ENCODE peak calls at places on chromosomes 6 and 20, in ten cellular contexts. One of them, this sample, is unnamed.

GRCh38 chr6:27428966-27429365 is 40.4 kb downstream of the ZNF391 start:
- DNase-seq in mesothelial cell of epicardium: no peak
- DNase-seq in choroid plexus epithelial cell: no peak
- DNase-seq in ovary: no peak
- DNase-seq in Calu3: no peak
- DNase-seq in MM.1S: no peak
- DNase-seq in endothelial cell: no peak
- DNase-seq in heart right ventricle: no peak
- DNase-seq in AG04450: no peak
- DNase-seq in stomach: no peak
- DNase-seq in this sample: no peak

GRCh38 chr20:13554076-13554475 is 84.7 kb downstream of the TASP1 start:
- DNase-seq in mesothelial cell of epicardium: no peak
- DNase-seq in choroid plexus epithelial cell: peak
- DNase-seq in ovary: no peak
- DNase-seq in Calu3: no peak
- DNase-seq in MM.1S: no peak
- DNase-seq in endothelial cell: no peak
- DNase-seq in heart right ventricle: no peak
- DNase-seq in AG04450: no peak
- DNase-seq in stomach: no peak
- DNase-seq in this sample: no peak

GRCh38 chr6:43926644-43927524 is 156.9 kb downstream of the VEGFA start:
- DNase-seq in mesothelial cell of epicardium: no peak
- DNase-seq in choroid plexus epithelial cell: peak
- DNase-seq in ovary: no peak
- DNase-seq in Calu3: peak
- DNase-seq in MM.1S: no peak
- DNase-seq in endothelial cell: no peak
- DNase-seq in heart right ventricle: no peak
- DNase-seq in AG04450: peak
- DNase-seq in stomach: peak
- DNase-seq in this sample: no peak

GRCh38 chr6:37259191-37259590 is 1.2 kb upstream of the TMEM217 start:
- DNase-seq in mesothelial cell of epicardium: no peak
- DNase-seq in choroid plexus epithelial cell: peak
- DNase-seq in ovary: no peak
- DNase-seq in Calu3: no peak
- DNase-seq in MM.1S: no peak
- DNase-seq in endothelial cell: no peak
- DNase-seq in heart right ventricle: no peak
- DNase-seq in AG04450: no peak
- DNase-seq in stomach: no peak
- DNase-seq in this sample: no peak

GRCh38 chr20:23655551-23656211 is 17.9 kb upstream of the CST3 start:
- DNase-seq in mesothelial cell of epicardium: no peak
- DNase-seq in choroid plexus epithelial cell: no peak
- DNase-seq in ovary: peak
- DNase-seq in Calu3: no peak
- DNase-seq in MM.1S: no peak
- DNase-seq in endothelial cell: no peak
- DNase-seq in heart right ventricle: peak
- DNase-seq in AG04450: no peak
- DNase-seq in stomach: no peak
- DNase-seq in this sample: no peak

GRCh38 chr6:34791164-34791841 is 580 bp upstream of the BLTP3A start:
- DNase-seq in mesothelial cell of epicardium: no peak
- DNase-seq in choroid plexus epithelial cell: peak
- DNase-seq in ovary: peak
- DNase-seq in Calu3: peak
- DNase-seq in MM.1S: peak
- DNase-seq in endothelial cell: peak
- DNase-seq in heart right ventricle: peak
- DNase-seq in AG04450: no peak
- DNase-seq in stomach: peak
- DNase-seq in this sample: peak

GRCh38 chr20:25018425-25018824 is 25.9 kb upstream of the APMAP start:
- DNase-seq in mesothelial cell of epicardium: no peak
- DNase-seq in choroid plexus epithelial cell: no peak
- DNase-seq in ovary: no peak
- DNase-seq in Calu3: no peak
- DNase-seq in MM.1S: no peak
- DNase-seq in endothelial cell: no peak
- DNase-seq in heart right ventricle: no peak
- DNase-seq in AG04450: no peak
- DNase-seq in stomach: peak
- DNase-seq in this sample: no peak

GRCh38 chr6:28443112-28443773 is at the start of gene ZSCAN23:
- DNase-seq in mesothelial cell of epicardium: peak
- DNase-seq in choroid plexus epithelial cell: peak
- DNase-seq in ovary: peak
- DNase-seq in Calu3: peak
- DNase-seq in MM.1S: peak
- DNase-seq in endothelial cell: peak
- DNase-seq in heart right ventricle: peak
- DNase-seq in AG04450: peak
- DNase-seq in stomach: peak
- DNase-seq in this sample: peak

GRCh38 chr6:53205778-53206177 is 57.1 kb upstream of the GCM1 start:
- DNase-seq in mesothelial cell of epicardium: no peak
- DNase-seq in choroid plexus epithelial cell: no peak
- DNase-seq in ovary: no peak
- DNase-seq in Calu3: no peak
- DNase-seq in MM.1S: no peak
- DNase-seq in endothelial cell: no peak
- DNase-seq in heart right ventricle: no peak
- DNase-seq in AG04450: no peak
- DNase-seq in stomach: no peak
- DNase-seq in this sample: no peak

GRCh38 chr6:39980839-39981580 is 46.7 kb upstream of the MOCS1 start:
- DNase-seq in mesothelial cell of epicardium: no peak
- DNase-seq in choroid plexus epithelial cell: peak
- DNase-seq in ovary: no peak
- DNase-seq in Calu3: peak
- DNase-seq in MM.1S: peak
- DNase-seq in endothelial cell: peak
- DNase-seq in heart right ventricle: peak
- DNase-seq in AG04450: no peak
- DNase-seq in stomach: no peak
- DNase-seq in this sample: peak

GRCh38 chr6:29763491-29764289 is 40.5 kb downstream of the HLA-F start:
- DNase-seq in mesothelial cell of epicardium: no peak
- DNase-seq in choroid plexus epithelial cell: peak
- DNase-seq in ovary: no peak
- DNase-seq in Calu3: no peak
- DNase-seq in MM.1S: no peak
- DNase-seq in endothelial cell: no peak
- DNase-seq in heart right ventricle: no peak
- DNase-seq in AG04450: no peak
- DNase-seq in stomach: no peak
- DNase-seq in this sample: peak

GRCh38 chr20:41121399-41121798 is 15.9 kb upstream of the PLCG1 start:
- DNase-seq in mesothelial cell of epicardium: no peak
- DNase-seq in choroid plexus epithelial cell: no peak
- DNase-seq in ovary: no peak
- DNase-seq in Calu3: no peak
- DNase-seq in MM.1S: no peak
- DNase-seq in endothelial cell: no peak
- DNase-seq in heart right ventricle: no peak
- DNase-seq in AG04450: no peak
- DNase-seq in stomach: no peak
- DNase-seq in this sample: no peak

GRCh38 chr20:62266851-62267250 is 28.5 kb downstream of the OSBPL2 start:
- DNase-seq in mesothelial cell of epicardium: no peak
- DNase-seq in choroid plexus epithelial cell: no peak
- DNase-seq in ovary: no peak
- DNase-seq in Calu3: no peak
- DNase-seq in MM.1S: no peak
- DNase-seq in endothelial cell: no peak
- DNase-seq in heart right ventricle: no peak
- DNase-seq in AG04450: no peak
- DNase-seq in stomach: no peak
- DNase-seq in this sample: no peak

GRCh38 chr6:21441386-21441785 is 152.2 kb upstream of the SOX4 start:
- DNase-seq in mesothelial cell of epicardium: no peak
- DNase-seq in choroid plexus epithelial cell: peak
- DNase-seq in ovary: no peak
- DNase-seq in Calu3: no peak
- DNase-seq in MM.1S: no peak
- DNase-seq in endothelial cell: no peak
- DNase-seq in heart right ventricle: no peak
- DNase-seq in AG04450: no peak
- DNase-seq in stomach: no peak
- DNase-seq in this sample: no peak

GRCh38 chr6:36666726-36667591 is 11.6 kb upstream of the CDKN1A start:
- DNase-seq in mesothelial cell of epicardium: no peak
- DNase-seq in choroid plexus epithelial cell: peak
- DNase-seq in ovary: peak
- DNase-seq in Calu3: peak
- DNase-seq in MM.1S: no peak
- DNase-seq in endothelial cell: peak
- DNase-seq in heart right ventricle: peak
- DNase-seq in AG04450: peak
- DNase-seq in stomach: peak
- DNase-seq in this sample: peak

GRCh38 chr20:63627700-63628245 is 872 bp upstream of the GMEB2 start:
- DNase-seq in mesothelial cell of epicardium: no peak
- DNase-seq in choroid plexus epithelial cell: no peak
- DNase-seq in ovary: no peak
- DNase-seq in Calu3: no peak
- DNase-seq in MM.1S: no peak
- DNase-seq in endothelial cell: no peak
- DNase-seq in heart right ventricle: no peak
- DNase-seq in AG04450: no peak
- DNase-seq in stomach: no peak
- DNase-seq in this sample: no peak

DNA sequence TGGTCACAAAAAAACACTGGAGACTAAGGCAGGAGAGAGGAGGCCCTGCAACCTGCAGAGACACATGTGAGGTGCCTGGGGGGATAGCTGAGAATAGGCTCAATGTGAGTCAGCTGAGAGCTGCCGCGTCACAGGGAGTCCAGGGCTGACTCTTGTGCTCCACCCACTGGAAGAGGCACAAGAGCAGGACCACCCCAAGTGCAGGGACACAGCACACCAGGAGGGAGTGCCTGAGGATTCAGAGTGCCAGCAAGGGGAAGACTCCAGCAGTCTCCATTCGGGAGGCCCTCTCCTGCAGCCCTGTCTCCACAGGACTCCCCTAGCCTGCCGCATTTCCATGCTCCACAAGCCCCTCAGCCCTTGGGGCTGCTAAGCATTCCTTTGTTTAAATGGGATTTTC is 105.5 kb downstream of the HUS1B start:
- DNase-seq in mesothelial cell of epicardium: no peak
- DNase-seq in choroid plexus epithelial cell: peak
- DNase-seq in ovary: no peak
- DNase-seq in Calu3: no peak
- DNase-seq in MM.1S: no peak
- DNase-seq in endothelial cell: no peak
- DNase-seq in heart right ventricle: no peak
- DNase-seq in AG04450: no peak
- DNase-seq in stomach: no peak
- DNase-seq in this sample: peak
- TF ChIP-seq CTCF in mesothelial cell of epicardium: no peak
- TF ChIP-seq CTCF in choroid plexus epithelial cell: peak
- TF ChIP-seq CTCF in ovary: no peak
- TF ChIP-seq CTCF in Calu3: no peak
- TF ChIP-seq CTCF in MM.1S: no peak
- TF ChIP-seq CTCF in endothelial cell: no peak
- TF ChIP-seq CTCF in heart right ventricle: peak
- TF ChIP-seq CTCF in AG04450: peak
- TF ChIP-seq CTCF in stomach: no peak
- TF ChIP-seq CTCF in this sample: peak

GRCh38 chr6:66435321-66435720 is 728.3 kb upstream of the EYS start:
- DNase-seq in mesothelial cell of epicardium: no peak
- DNase-seq in choroid plexus epithelial cell: no peak
- DNase-seq in ovary: no peak
- DNase-seq in Calu3: no peak
- DNase-seq in MM.1S: no peak
- DNase-seq in endothelial cell: no peak
- DNase-seq in heart right ventricle: no peak
- DNase-seq in AG04450: no peak
- DNase-seq in stomach: no peak
- DNase-seq in this sample: no peak
- TF ChIP-seq CTCF in mesothelial cell of epicardium: no peak
- TF ChIP-seq CTCF in choroid plexus epithelial cell: no peak
- TF ChIP-seq CTCF in ovary: no peak
- TF ChIP-seq CTCF in Calu3: no peak
- TF ChIP-seq CTCF in MM.1S: no peak
- TF ChIP-seq CTCF in endothelial cell: no peak
- TF ChIP-seq CTCF in heart right ventricle: no peak
- TF ChIP-seq CTCF in AG04450: no peak
- TF ChIP-seq CTCF in stomach: no peak
- TF ChIP-seq CTCF in this sample: no peak

DNA sequence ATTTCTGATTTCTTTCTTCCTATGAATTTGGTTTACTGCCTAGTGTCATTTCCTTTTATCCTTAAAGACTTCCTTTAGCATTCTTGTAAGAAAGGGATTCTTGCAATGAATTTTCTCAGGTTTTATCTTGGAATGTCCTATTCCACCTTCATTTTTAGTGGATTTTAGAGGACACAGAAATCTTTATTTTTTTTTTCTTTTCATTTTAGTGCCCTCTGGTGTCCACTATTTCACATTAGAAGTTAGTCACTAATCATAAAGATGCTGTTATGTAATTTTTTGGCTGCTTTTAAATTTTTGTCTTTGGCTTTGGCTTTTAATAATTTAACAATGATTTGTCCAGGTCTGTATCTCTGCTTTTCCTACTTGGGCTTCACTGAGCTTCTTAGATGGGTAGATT is 28.1 kb downstream of the LMBRD1 start:
- DNase-seq in mesothelial cell of epicardium: no peak
- DNase-seq in choroid plexus epithelial cell: peak
- DNase-seq in ovary: no peak
- DNase-seq in Calu3: no peak
- DNase-seq in MM.1S: no peak
- DNase-seq in endothelial cell: no peak
- DNase-seq in heart right ventricle: no peak
- DNase-seq in AG04450: no peak
- DNase-seq in stomach: no peak
- DNase-seq in this sample: no peak
- TF ChIP-seq CTCF in mesothelial cell of epicardium: peak
- TF ChIP-seq CTCF in choroid plexus epithelial cell: peak
- TF ChIP-seq CTCF in ovary: no peak
- TF ChIP-seq CTCF in Calu3: no peak
- TF ChIP-seq CTCF in MM.1S: peak
- TF ChIP-seq CTCF in endothelial cell: peak
- TF ChIP-seq CTCF in heart right ventricle: no peak
- TF ChIP-seq CTCF in AG04450: peak
- TF ChIP-seq CTCF in stomach: no peak
- TF ChIP-seq CTCF in this sample: no peak

DNA sequence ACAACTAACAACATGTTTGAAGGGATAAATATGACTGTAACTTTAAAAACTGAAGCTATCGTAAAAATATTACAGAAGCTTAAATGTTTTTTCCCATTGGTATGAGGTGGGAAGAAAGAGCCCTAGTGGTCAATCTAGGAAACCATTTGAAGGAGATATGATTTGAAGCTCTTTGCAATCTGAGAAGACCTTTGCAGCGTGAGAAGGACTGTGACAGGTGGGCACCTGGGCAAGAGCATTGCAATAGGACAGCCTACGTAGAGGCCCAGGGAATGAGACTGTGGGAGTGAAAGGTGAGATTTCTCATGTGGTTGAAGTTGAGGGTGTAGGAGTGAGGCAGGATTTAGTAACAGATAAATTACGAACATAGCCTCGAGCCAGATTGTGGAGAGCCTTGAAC is 108.0 kb upstream of the PDE7B start:
- DNase-seq in mesothelial cell of epicardium: no peak
- DNase-seq in choroid plexus epithelial cell: no peak
- DNase-seq in ovary: no peak
- DNase-seq in Calu3: no peak
- DNase-seq in MM.1S: no peak
- DNase-seq in endothelial cell: no peak
- DNase-seq in heart right ventricle: no peak
- DNase-seq in AG04450: no peak
- DNase-seq in stomach: no peak
- DNase-seq in this sample: no peak
- TF ChIP-seq CTCF in mesothelial cell of epicardium: peak
- TF ChIP-seq CTCF in choroid plexus epithelial cell: no peak
- TF ChIP-seq CTCF in ovary: no peak
- TF ChIP-seq CTCF in Calu3: no peak
- TF ChIP-seq CTCF in MM.1S: no peak
- TF ChIP-seq CTCF in endothelial cell: peak
- TF ChIP-seq CTCF in heart right ventricle: no peak
- TF ChIP-seq CTCF in AG04450: no peak
- TF ChIP-seq CTCF in stomach: peak
- TF ChIP-seq CTCF in this sample: no peak